ENCODE peak calls at places on chromosomes 5 and 9, in five cellular contexts. One of them, this sample, is unnamed.

GRCh38 chr9:95104088-95104960 is 213.2 kb downstream of the FANCC start:
- DNase-seq in hepatocyte: no peak
- DNase-seq in GM23338: no peak
- DNase-seq in PC-3: no peak
- DNase-seq in neural progenitor cell: no peak
- DNase-seq in this sample: no peak

GRCh38 chr5:39760385-39761198 is 335.8 kb upstream of the DAB2 start:
- DNase-seq in GM23338: no peak
- DNase-seq in hepatocyte: no peak
- DNase-seq in PC-3: peak
- DNase-seq in neural progenitor cell: no peak
- DNase-seq in this sample: no peak

GRCh38 chr5:103587185-103587748 is 24.7 kb upstream of the NUDT12 start:
- DNase-seq in hepatocyte: peak
- DNase-seq in neural progenitor cell: peak
- DNase-seq in GM23338: peak
- DNase-seq in PC-3: peak
- DNase-seq in this sample: no peak

GRCh38 chr5:180334751-180335613 is 18.2 kb downstream of the GFPT2 start:
- DNase-seq in GM23338: no peak
- DNase-seq in neural progenitor cell: no peak
- DNase-seq in hepatocyte: no peak
- DNase-seq in PC-3: no peak
- DNase-seq in this sample: no peak

GRCh38 chr5:126268697-126269315 is 154.4 kb upstream of the GRAMD2B start:
- DNase-seq in hepatocyte: no peak
- DNase-seq in PC-3: peak
- DNase-seq in neural progenitor cell: no peak
- DNase-seq in GM23338: no peak
- DNase-seq in this sample: no peak

GRCh38 chr9:135957431-135957830 is 3.7 kb downstream of the UBAC1 start:
- DNase-seq in neural progenitor cell: no peak
- DNase-seq in PC-3: no peak
- DNase-seq in hepatocyte: no peak
- DNase-seq in GM23338: no peak
- DNase-seq in this sample: no peak

GRCh38 chr5:166363071-166363470 is 1928.4 kb upstream of the WWC1 start:
- DNase-seq in GM23338: no peak
- DNase-seq in PC-3: no peak
- DNase-seq in neural progenitor cell: no peak
- DNase-seq in hepatocyte: no peak
- DNase-seq in this sample: no peak

GRCh38 chr5:31786001-31786757 is 147.2 kb downstream of the PDZD2 start:
- DNase-seq in GM23338: no peak
- DNase-seq in neural progenitor cell: no peak
- DNase-seq in PC-3: no peak
- DNase-seq in hepatocyte: no peak
- DNase-seq in this sample: no peak

GRCh38 chr5:75512383-75513074 is 838 bp downstream of the POLK start:
- DNase-seq in PC-3: no peak
- DNase-seq in GM23338: no peak
- DNase-seq in hepatocyte: no peak
- DNase-seq in neural progenitor cell: no peak
- DNase-seq in this sample: no peak

GRCh38 chr9:14321517-14322125 is 7.7 kb upstream of the NFIB start:
- DNase-seq in GM23338: peak
- DNase-seq in neural progenitor cell: peak
- DNase-seq in hepatocyte: no peak
- DNase-seq in PC-3: no peak
- DNase-seq in this sample: peak

GRCh38 chr9:94950733-94951590 is 224.5 kb downstream of the AOPEP start:
- DNase-seq in GM23338: no peak
- DNase-seq in PC-3: no peak
- DNase-seq in hepatocyte: no peak
- DNase-seq in neural progenitor cell: no peak
- DNase-seq in this sample: no peak

GRCh38 chr5:96852769-96853168 is 23.5 kb upstream of the ERAP2 start:
- DNase-seq in GM23338: no peak
- DNase-seq in PC-3: peak
- DNase-seq in neural progenitor cell: no peak
- DNase-seq in hepatocyte: no peak
- DNase-seq in this sample: no peak

GRCh38 chr5:42943931-42944631 is 96.0 kb downstream of the ANXA2R start:
- DNase-seq in GM23338: peak
- DNase-seq in neural progenitor cell: peak
- DNase-seq in hepatocyte: no peak
- DNase-seq in PC-3: no peak
- DNase-seq in this sample: no peak

GRCh38 chr5:32690153-32690552 is 21.0 kb upstream of the NPR3 start:
- DNase-seq in GM23338: peak
- DNase-seq in hepatocyte: no peak
- DNase-seq in neural progenitor cell: no peak
- DNase-seq in PC-3: peak
- DNase-seq in this sample: peak

GRCh38 chr5:29197636-29198035 is 1995.8 kb upstream of the CDH6 start:
- DNase-seq in neural progenitor cell: no peak
- DNase-seq in hepatocyte: no peak
- DNase-seq in PC-3: peak
- DNase-seq in GM23338: no peak
- DNase-seq in this sample: no peak

GRCh38 chr5:127941646-127942045 is 141.9 kb upstream of the SLC12A2 start:
- DNase-seq in GM23338: no peak
- DNase-seq in PC-3: peak
- DNase-seq in hepatocyte: peak
- DNase-seq in neural progenitor cell: peak
- DNase-seq in this sample: no peak

GRCh38 chr9:130940693-130941576 is 1.9 kb upstream of the FIBCD1 start:
- DNase-seq in PC-3: peak
- DNase-seq in GM23338: peak
- DNase-seq in hepatocyte: peak
- DNase-seq in neural progenitor cell: peak
- DNase-seq in this sample: peak

GRCh38 chr5:74766348-74766886 is 500 bp downstream of the GFM2 start:
- DNase-seq in GM23338: peak
- DNase-seq in PC-3: peak
- DNase-seq in neural progenitor cell: peak
- DNase-seq in hepatocyte: peak
- DNase-seq in this sample: peak

GRCh38 chr5:116908537-116908936 is 333.9 kb upstream of the SEMA6A start:
- DNase-seq in neural progenitor cell: no peak
- DNase-seq in hepatocyte: no peak
- DNase-seq in PC-3: no peak
- DNase-seq in GM23338: no peak
- DNase-seq in this sample: peak

GRCh38 chr9:15250013-15250412 is 57.0 kb downstream of the TTC39B start:
- DNase-seq in PC-3: no peak
- DNase-seq in hepatocyte: no peak
- DNase-seq in GM23338: peak
- DNase-seq in neural progenitor cell: peak
- DNase-seq in this sample: no peak

GRCh38 chr5:10572451-10572850 is 8.6 kb downstream of the ANKRD33B start:
- DNase-seq in neural progenitor cell: no peak
- DNase-seq in GM23338: no peak
- DNase-seq in PC-3: no peak
- DNase-seq in hepatocyte: no peak
- DNase-seq in this sample: no peak

GRCh38 chr9:69932901-69933300 is 110.7 kb upstream of the MAMDC2 start:
- DNase-seq in hepatocyte: peak
- DNase-seq in GM23338: peak
- DNase-seq in PC-3: peak
- DNase-seq in neural progenitor cell: peak
- DNase-seq in this sample: peak

GRCh38 chr5:172380992-172381643 is 73.2 kb downstream of the SH3PXD2B start:
- DNase-seq in PC-3: peak
- DNase-seq in GM23338: no peak
- DNase-seq in hepatocyte: peak
- DNase-seq in neural progenitor cell: no peak
- DNase-seq in this sample: no peak

GRCh38 chr9:87957839-87958238 is 16.5 kb downstream of the CDK20 start:
- DNase-seq in neural progenitor cell: no peak
- DNase-seq in PC-3: no peak
- DNase-seq in hepatocyte: no peak
- DNase-seq in GM23338: no peak
- DNase-seq in this sample: no peak

GRCh38 chr5:68534131-68534940 is 318.8 kb downstream of the PIK3R1 start:
- DNase-seq in hepatocyte: peak
- DNase-seq in neural progenitor cell: peak
- DNase-seq in PC-3: peak
- DNase-seq in GM23338: no peak
- DNase-seq in this sample: no peak

GRCh38 chr9:117278020-117278419 is 136.8 kb downstream of the ASTN2 start:
- DNase-seq in neural progenitor cell: no peak
- DNase-seq in GM23338: no peak
- DNase-seq in PC-3: no peak
- DNase-seq in hepatocyte: no peak
- DNase-seq in this sample: no peak

GRCh38 chr9:120394058-120394669 is 185.8 kb downstream of the CDK5RAP2 start:
- DNase-seq in GM23338: no peak
- DNase-seq in hepatocyte: no peak
- DNase-seq in neural progenitor cell: no peak
- DNase-seq in PC-3: peak
- DNase-seq in this sample: no peak

DNA sequence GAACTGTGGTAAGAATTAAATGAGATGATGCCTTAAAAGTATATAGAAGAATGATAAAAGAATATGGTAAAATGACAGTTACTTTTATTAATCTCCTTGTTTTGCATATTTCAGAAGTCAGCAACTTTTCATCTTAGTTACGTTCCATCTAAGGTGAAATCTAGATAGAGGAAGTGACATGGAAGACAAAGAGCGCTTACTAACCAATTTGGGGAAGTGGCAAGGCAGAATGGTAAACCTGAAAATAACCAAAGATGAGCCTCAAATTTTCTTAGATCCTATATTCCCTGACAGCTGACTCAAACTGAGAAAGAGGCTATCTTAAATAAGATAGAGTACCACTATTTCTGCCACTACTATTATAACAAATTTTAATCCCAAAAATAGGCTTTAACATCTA is 52.5 kb downstream of the FGF10 start:
- DNase-seq in GM23338: no peak
- DNase-seq in hepatocyte: no peak
- DNase-seq in neural progenitor cell: no peak
- DNase-seq in PC-3: no peak
- DNase-seq in this sample: no peak
- TF ChIP-seq EZH2phosphoT487 in GM23338: no peak
- TF ChIP-seq EZH2phosphoT487 in hepatocyte: no peak
- TF ChIP-seq EZH2phosphoT487 in neural progenitor cell: no peak
- TF ChIP-seq EZH2phosphoT487 in PC-3: no peak
- TF ChIP-seq EZH2phosphoT487 in this sample: no peak

GRCh38 chr9:76027426-76027825 is 137.0 kb downstream of the PCSK5 start:
- DNase-seq in hepatocyte: no peak
- DNase-seq in PC-3: no peak
- DNase-seq in GM23338: no peak
- DNase-seq in neural progenitor cell: no peak
- DNase-seq in this sample: no peak
- H3K4me2 ChIP-seq in hepatocyte: no peak
- H3K4me2 ChIP-seq in PC-3: no peak
- H3K4me2 ChIP-seq in GM23338: no peak
- H3K4me2 ChIP-seq in neural progenitor cell: no peak
- H3K4me2 ChIP-seq in this sample: no peak

GRCh38 chr5:958701-959571 is 49.7 kb upstream of the NKD2 start:
- DNase-seq in GM23338: no peak
- DNase-seq in neural progenitor cell: no peak
- DNase-seq in PC-3: peak
- DNase-seq in hepatocyte: no peak
- DNase-seq in this sample: no peak
- TF ChIP-seq EZH2phosphoT487 in GM23338: no peak
- TF ChIP-seq EZH2phosphoT487 in neural progenitor cell: no peak
- TF ChIP-seq EZH2phosphoT487 in PC-3: peak
- TF ChIP-seq EZH2phosphoT487 in hepatocyte: no peak
- TF ChIP-seq EZH2phosphoT487 in this sample: no peak

GRCh38 chr5:53112909-53113308 is 3.4 kb upstream of the MOCS2 start:
- DNase-seq in hepatocyte: no peak
- DNase-seq in GM23338: no peak
- DNase-seq in PC-3: no peak
- DNase-seq in neural progenitor cell: no peak
- DNase-seq in this sample: no peak
- H3K4me2 ChIP-seq in hepatocyte: no peak
- H3K4me2 ChIP-seq in GM23338: no peak
- H3K4me2 ChIP-seq in PC-3: no peak
- H3K4me2 ChIP-seq in neural progenitor cell: no peak
- H3K4me2 ChIP-seq in this sample: no peak